ENCODE peak calls at places on chromosome 11, in seven cellular contexts. Z is GM19239; F is choroid plexus epithelial cell; S is stimulated activated CD8-positive, alpha-beta memory T cell treated with anti-CD3 and anti-CD28 coated beads, Interleukin-15, amount 100 ng/mL, for 4 hours; T is HuH-7.5; G is activated gamma-delta T cell treated with Interleukin-2 at 50 U/mL for 16 hours; M is stimulated activated CD4-positive, alpha-beta T cell treated with anti-CD3 and anti-CD28 coated beads, Interleukin-12 subunit alpha, Interleukin-12 subunit beta, amount 100 ng/mL, for 4 hours. X is an unnamed sample.

GRCh38 chr11:8604078-8604723 is 10.2 kb upstream of the STK33 start:
- DNase-seq in F (peak; percentile 100), T (peak; percentile 35), Z (peak; percentile 31), S (no peak), G (no peak), M (peak; percentile 22), X (no peak)

GRCh38 chr11:68036717-68037239 is 2.0 kb upstream of the TCIRG1 start:
- DNase-seq in G (no peak), M (no peak), T (no peak), S (no peak), Z (no peak), F (no peak), X (no peak)

GRCh38 chr11:71139516-71140205 is 112.7 kb downstream of the SHANK2 start:
- DNase-seq in S (no peak), G (no peak), T (no peak), M (no peak), Z (no peak), F (no peak), X (no peak)

GRCh38 chr11:75429902-75430691 is 2.9 kb downstream of the KLHL35 start:
- DNase-seq in S (peak; percentile 46), G (peak; percentile 32), T (peak; percentile 60), Z (no peak), F (peak; percentile 70), M (peak; percentile 52), X (no peak)

GRCh38 chr11:45807792-45808238 is 2.9 kb downstream of the SLC35C1 start:
- DNase-seq in M (no peak), F (no peak), S (no peak), T (no peak), G (no peak), Z (no peak), X (no peak)

GRCh38 chr11:110798231-110798630 is 86.0 kb upstream of the ARHGAP20 start:
- DNase-seq in M (no peak), G (no peak), F (no peak), Z (no peak), T (no peak), S (no peak), X (no peak)

GRCh38 chr11:66638177-66639065 is at the start of gene RBM4:
- DNase-seq in G (peak; percentile 95), Z (peak; percentile 91), T (peak; percentile 98), S (peak; percentile 83), F (peak; percentile 100), M (peak; percentile 86), X (peak; percentile 50)

GRCh38 chr11:22130462-22131053 is 62.3 kb upstream of the ANO5 start:
- DNase-seq in M (no peak), S (no peak), F (peak; percentile 3), T (no peak), G (no peak), Z (no peak), X (no peak)

GRCh38 chr11:13429836-13430235 is 33.2 kb downstream of the BTBD10 start:
- DNase-seq in G (no peak), M (no peak), T (no peak), S (no peak), Z (no peak), F (no peak), X (no peak)